ENCODE peak calls at places on chromosomes 12 and 14, in five cellular contexts. C is stomach, W is kidney, R is neuronal stem cell, E is A549. T is an unnamed sample. For H3K4me1, the result is how much of the 10 kb centered on the place peaks cover.

GRCh38 chr14:73372529-73372928 is 85.8 kb downstream of the NUMB start:
- DNase-seq in C (no peak), W (no peak), R (no peak), E (no peak), T (no peak)

GRCh38 chr14:31476131-31476917 is 11.5 kb downstream of the GPR33 start:
- DNase-seq in C (no peak), W (no peak), R (no peak), E (no peak), T (no peak)

GRCh38 chr14:77825895-77826519 is 26.1 kb downstream of the ADCK1 start:
- DNase-seq in C (peak), W (no peak), R (no peak), E (no peak), T (peak)

GRCh38 chr12:53804429-53804828 is 52.6 kb upstream of the CISTR start:
- DNase-seq in C (no peak), W (no peak), R (no peak), E (peak), T (peak)

GRCh38 chr14:99578541-99579044 is 25.4 kb downstream of the CCDC85C start:
- DNase-seq in C (no peak), W (no peak), R (no peak), E (peak), T (no peak)

GRCh38 chr12:108204117-108204516 is 75.0 kb downstream of the WSCD2 start:
- DNase-seq in C (no peak), W (no peak), R (no peak), E (no peak), T (no peak)

GRCh38 chr12:78580296-78580695 is 284.3 kb upstream of the SYT1 start:
- DNase-seq in C (no peak), W (no peak), R (no peak), E (no peak), T (no peak)

GRCh38 chr14:43215524-43215923 is 1291.6 kb downstream of the FSCB start:
- DNase-seq in C (no peak), W (no peak), R (no peak), E (no peak), T (no peak)

GRCh38 chr12:64685076-64685475 is 74.1 kb downstream of the GNS start:
- DNase-seq in C (no peak), W (no peak), R (no peak), E (no peak), T (no peak)

GRCh38 chr12:64682572-64683277 is 72.4 kb downstream of the RASSF3 start:
- DNase-seq in C (no peak), W (no peak), R (peak), E (peak), T (no peak)

GRCh38 chr12:64688715-64689114 is 70.5 kb downstream of the GNS start:
- DNase-seq in C (no peak), W (no peak), R (no peak), E (no peak), T (no peak)

GRCh38 chr12:64687816-64688599 is 71.2 kb downstream of the GNS start:
- DNase-seq in C (peak), W (no peak), R (no peak), E (no peak), T (no peak)

GRCh38 chr12:64685605-64686004 is 73.6 kb downstream of the GNS start:
- DNase-seq in C (no peak), W (no peak), R (no peak), E (no peak), T (no peak)
- H3K4me1 ChIP-seq in C (half or more), W (under half), R (under half), E (under half), T (under half)

GRCh38 chr12:26799741-26800140 is 33.3 kb downstream of the ITPR2 start:
- DNase-seq in C (no peak), W (no peak), R (no peak), E (no peak), T (no peak)
- H3K4me1 ChIP-seq in C (under half), W (under half), R (under half), E (under half), T (under half)

GRCh38 chr12:113236539-113237354 is 15.5 kb downstream of the TPCN1 start:
- DNase-seq in C (peak), W (peak), R (no peak), E (no peak), T (no peak)
- H3K4me1 ChIP-seq in C (half or more), W (half or more), R (under half), E (under half), T (under half)

GRCh38 chr14:29039171-29039570 is 272.6 kb downstream of the FOXG1 start:
- DNase-seq in C (no peak), W (no peak), R (no peak), E (no peak), T (no peak)

GRCh38 chr14:29042546-29042945 is 276.0 kb downstream of the FOXG1 start:
- DNase-seq in C (no peak), W (no peak), R (no peak), E (no peak), T (no peak)

GRCh38 chr14:29045237-29045636 is 278.6 kb downstream of the FOXG1 start:
- DNase-seq in C (no peak), W (no peak), R (no peak), E (no peak), T (no peak)

GRCh38 chr14:29043751-29044150 is 277.2 kb downstream of the FOXG1 start:
- DNase-seq in C (no peak), W (no peak), R (no peak), E (no peak), T (no peak)
- H3K4me1 ChIP-seq in C (under half), W (under half), R (under half), E (under half), T (under half)

GRCh38 chr12:49347307-49348237 is 884 bp downstream of the DNAJC22 start:
- DNase-seq in C (peak), W (peak), R (peak), E (peak), T (peak)
- H3K4me1 ChIP-seq in C (half or more), W (under half), R (under half), E (under half), T (under half)

GRCh38 chr12:93318720-93319522 is 58.8 kb upstream of the NUDT4 start:
- DNase-seq in C (no peak), W (no peak), R (no peak), E (no peak), T (no peak)

GRCh38 chr12:93317227-93317626 is 60.5 kb upstream of the NUDT4 start:
- DNase-seq in C (no peak), W (no peak), R (no peak), E (peak), T (no peak)

GRCh38 chr12:93322784-93323183 is 54.9 kb upstream of the NUDT4 start:
- DNase-seq in C (no peak), W (no peak), R (no peak), E (peak), T (no peak)

GRCh38 chr12:93316623-93316971 is 61.1 kb upstream of the NUDT4 start:
- DNase-seq in C (no peak), W (no peak), R (no peak), E (no peak), T (no peak)

DNA sequence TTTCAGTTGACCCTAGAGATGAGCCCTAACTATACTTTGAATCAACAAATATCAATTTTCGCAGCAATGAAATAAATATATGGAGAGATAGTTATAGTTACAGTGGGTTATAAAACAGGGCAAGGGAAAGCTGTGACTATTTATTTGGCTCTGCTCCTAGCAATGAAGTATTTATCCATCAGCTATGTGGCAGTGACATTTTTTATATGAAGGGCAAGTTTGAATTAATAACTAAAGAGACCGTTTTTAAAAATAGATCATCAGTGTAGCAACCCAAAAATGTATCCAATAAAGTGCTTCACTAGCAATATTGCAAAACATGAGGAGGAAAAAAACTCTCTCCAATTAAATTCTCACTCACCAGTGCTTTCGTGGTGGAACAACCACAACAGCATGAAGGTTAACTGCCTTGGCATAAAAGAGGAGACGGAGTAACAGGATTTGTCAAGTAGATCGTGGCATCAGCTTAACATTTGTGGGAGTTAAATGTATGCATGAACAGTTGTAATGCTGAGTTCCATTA is 58.1 kb upstream of the NUDT4 start:
- DNase-seq in C (no peak), W (no peak), R (no peak), E (no peak), T (no peak)
- H3K4me1 ChIP-seq in C (under half), W (under half), R (under half), E (under half), T (under half)

GRCh38 chr12:132503611-132504204 is 13.8 kb downstream of the FBRSL1 start:
- DNase-seq in C (no peak), W (no peak), R (no peak), E (no peak), T (no peak)
- H3K4me1 ChIP-seq in C (half or more), W (half or more), R (under half), E (under half), T (half or more)

GRCh38 chr12:89059721-89060120 is 292.6 kb downstream of the DUSP6 start:
- DNase-seq in C (no peak), W (no peak), R (no peak), E (no peak), T (no peak)
- H3K4me1 ChIP-seq in C (under half), W (under half), R (under half), E (under half), T (under half)

GRCh38 chr12:47973870-47974269 is 10.5 kb downstream of the TMEM106C start:
- DNase-seq in C (no peak), W (no peak), R (no peak), E (no peak), T (no peak)
- H3K4me1 ChIP-seq in C (under half), W (under half), R (under half), E (under half), T (under half)

GRCh38 chr12:114671664-114672476 is 12.1 kb downstream of the TBX3 start:
- DNase-seq in C (no peak), W (peak), R (peak), E (no peak), T (no peak)

GRCh38 chr12:114669501-114670256 is 14.3 kb downstream of the TBX3 start:
- DNase-seq in C (no peak), W (no peak), R (peak), E (no peak), T (no peak)

GRCh38 chr12:114671321-114671663 is 12.7 kb downstream of the TBX3 start:
- DNase-seq in C (no peak), W (no peak), R (peak), E (no peak), T (no peak)

GRCh38 chr12:114668905-114669304 is 15.1 kb downstream of the TBX3 start:
- DNase-seq in C (no peak), W (no peak), R (peak), E (no peak), T (no peak)

DNA sequence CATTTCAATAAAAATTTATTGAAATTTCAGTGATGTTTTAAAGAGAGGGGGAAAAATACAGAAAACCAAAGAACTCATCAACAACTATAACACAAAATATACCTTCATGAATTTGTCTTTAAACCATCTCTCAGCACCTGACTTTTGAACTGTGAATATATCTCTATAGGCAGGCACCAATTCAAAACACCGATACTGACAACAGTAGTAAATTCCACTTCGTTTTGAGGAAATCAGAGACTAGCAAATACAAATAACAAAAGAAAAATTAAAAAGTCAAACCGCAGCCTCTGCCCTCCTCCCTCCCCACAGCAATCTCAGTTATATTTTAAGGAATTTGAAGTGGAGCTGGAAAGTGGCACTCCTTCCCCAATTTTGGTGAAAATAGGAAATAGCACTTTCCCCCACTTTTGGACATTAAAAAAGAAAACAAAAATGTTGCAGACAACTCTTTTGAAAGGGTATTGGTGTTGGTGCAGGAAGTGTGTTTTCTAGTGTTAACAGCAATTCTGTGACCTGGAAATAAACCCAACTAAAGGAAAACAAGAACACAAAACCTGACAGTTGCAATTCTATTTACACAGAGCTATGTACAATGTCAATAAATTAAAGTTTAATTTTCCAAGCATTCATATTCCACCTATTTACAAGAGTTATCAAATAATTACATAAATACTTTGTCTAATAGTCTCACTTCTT is 13.6 kb downstream of the TBX3 start:
- DNase-seq in C (no peak), W (no peak), R (peak), E (no peak), T (no peak)
- H3K4me1 ChIP-seq in C (under half), W (under half), R (under half), E (under half), T (under half)